ENCODE peak calls at places on chromosomes 5 and 9, in four cellular contexts. Y is small intestine; Q is activated T-cell treated with anti-CD3 and anti-CD28 coated beads for 1 hour; I is activated CD4-positive, alpha-beta T cell treated with anti-CD3 and anti-CD28 coated beads, Interleukin-2, amount 50 U/mL, for 48 hours. G is an unnamed sample.

GRCh38 chr9:73575071-73575470 is 423.4 kb downstream of the ANXA1 start:
- DNase-seq in Y (no peak), I (no peak), Q (no peak), G (no peak)

GRCh38 chr9:2043243-2043642 is 28.1 kb downstream of the SMARCA2 start:
- DNase-seq in Q (no peak), Y (no peak), I (no peak), G (no peak)

GRCh38 chr9:2290382-2290781 is 275.2 kb downstream of the SMARCA2 start:
- DNase-seq in I (no peak), Y (no peak), Q (no peak), G (no peak)

GRCh38 chr5:78858401-78858800 is 126.7 kb downstream of the ARSB start:
- DNase-seq in Y (no peak), I (no peak), Q (no peak), G (no peak)

GRCh38 chr9:135819905-135820304 is 87.4 kb downstream of the CAMSAP1 start:
- DNase-seq in Q (no peak), Y (no peak), I (no peak), G (no peak)

GRCh38 chr9:97907632-97908031 is 14.7 kb downstream of the TRMO start:
- DNase-seq in I (no peak), Y (no peak), Q (no peak), G (no peak)

GRCh38 chr5:180328296-180329137 is 24.6 kb downstream of the GFPT2 start:
- DNase-seq in Q (peak; percentile 82), I (peak; percentile 91), Y (peak; percentile 81), G (peak; percentile 63)

GRCh38 chr5:2993771-2994170 is 242.3 kb upstream of the IRX2 start:
- DNase-seq in Q (no peak), Y (no peak), I (no peak), G (no peak)

GRCh38 chr5:777756-778161 is 6.8 kb downstream of the ZDHHC11B start:
- DNase-seq in Q (no peak), Y (no peak), I (no peak), G (no peak)

GRCh38 chr5:115932991-115933390 is 29.3 kb upstream of the LVRN start:
- DNase-seq in Y (no peak), Q (no peak), I (no peak), G (no peak)

GRCh38 chr9:16062542-16063240 is 509.8 kb downstream of the CCDC171 start:
- DNase-seq in Y (no peak), Q (no peak), I (no peak), G (no peak)

GRCh38 chr9:70601000-70601929 is 186.8 kb upstream of the KLF9 start:
- DNase-seq in I (no peak), Y (peak; percentile 91), Q (no peak), G (no peak)

GRCh38 chr5:31809037-31809910 is 170.3 kb downstream of the PDZD2 start:
- DNase-seq in Q (no peak), Y (peak; percentile 59), I (peak; percentile 24), G (no peak)

GRCh38 chr9:28051559-28051958 is 478.3 kb upstream of the C9orf72 start:
- DNase-seq in Y (no peak), I (no peak), Q (no peak), G (no peak)

GRCh38 chr9:106921989-106922388 is 59.0 kb downstream of the ZNF462 start:
- DNase-seq in Q (no peak), Y (peak; percentile 19), I (no peak), G (no peak)

GRCh38 chr5:168307925-168308584 is 16.6 kb downstream of the WWC1 start:
- DNase-seq in Y (no peak), Q (no peak), I (no peak), G (no peak)

GRCh38 chr5:61614606-61615005 is 282.5 kb downstream of the ZSWIM6 start:
- DNase-seq in I (no peak), Y (no peak), Q (no peak), G (no peak)

GRCh38 chr5:116655431-116655830 is 80.8 kb upstream of the SEMA6A start:
- DNase-seq in Y (no peak), I (no peak), Q (no peak), G (no peak)